ENCODE peak calls at places on chromosomes 1 and 21, in four cellular contexts. D is pancreas, F is mucosa of descending colon, S is fibroblast of lung. W is an unnamed sample.

GRCh38 chr21:24045775-24046215 is 1561.5 kb downstream of the MRPL39 start:
- DNase-seq in D (peak; percentile 34), S (peak; percentile 98), F (peak; percentile 39), W (peak; percentile 72)

GRCh38 chr1:241934181-241934815 is 23.3 kb upstream of the BECN2 start:
- DNase-seq in F (no peak), D (no peak), S (peak; percentile 19), W (no peak)

GRCh38 chr1:38018864-38019343 is 6.4 kb downstream of the UTP11 start:
- DNase-seq in S (peak; percentile 75), F (no peak), D (no peak), W (no peak)

GRCh38 chr1:118122234-118123004 is 62.6 kb downstream of the SPAG17 start:
- DNase-seq in D (no peak), S (no peak), F (no peak), W (no peak)

GRCh38 chr1:12485231-12486172 is 132.5 kb downstream of the DHRS3 start:
- DNase-seq in F (no peak), D (no peak), S (peak; percentile 55), W (no peak)

GRCh38 chr21:39182484-39183271 is 573 bp downstream of the PSMG1 start:
- DNase-seq in F (peak; percentile 57), D (peak; percentile 35), S (peak; percentile 42), W (no peak)

GRCh38 chr1:203410117-203410900 is 59.4 kb upstream of the FMOD start:
- DNase-seq in S (no peak), F (no peak), D (no peak), W (no peak)

GRCh38 chr1:33228935-33229487 is 27.3 kb upstream of the ZNF362 start:
- DNase-seq in F (peak; percentile 43), S (peak; percentile 91), D (no peak), W (no peak)

GRCh38 chr1:2210786-2211185 is 16.2 kb upstream of the FAAP20 start:
- DNase-seq in S (no peak), D (no peak), F (no peak), W (no peak)

GRCh38 chr1:6077506-6077905 is 31.8 kb downstream of the KCNAB2 start:
- DNase-seq in S (no peak), D (no peak), F (no peak), W (no peak)

GRCh38 chr1:7490576-7490975 is 280.5 kb upstream of the VAMP3 start:
- DNase-seq in F (no peak), D (no peak), S (no peak), W (no peak)

GRCh38 chr1:9371391-9371935 is 78.8 kb downstream of the SPSB1 start:
- DNase-seq in F (no peak), S (peak; percentile 70), D (no peak), W (peak; percentile 86)

GRCh38 chr21:32532636-32533035 is 52.7 kb downstream of the TCP10L start:
- DNase-seq in S (no peak), F (no peak), D (no peak), W (no peak)

GRCh38 chr1:169107673-169108160 is 1.2 kb downstream of the ATP1B1 start:
- DNase-seq in F (peak; percentile 38), S (peak; percentile 43), D (peak; percentile 33), W (peak; percentile 31)

GRCh38 chr1:182515556-182515955 is 65.6 kb downstream of the RGSL1 start:
- DNase-seq in S (no peak), F (no peak), D (no peak), W (no peak)

GRCh38 chr1:150366416-150367296 is 2.7 kb downstream of the RPRD2 start:
- DNase-seq in S (peak; percentile 10), D (no peak), F (no peak), W (no peak)

GRCh38 chr1:200890818-200891773 is 3.6 kb upstream of the INAVA start:
- DNase-seq in S (peak; percentile 51), D (peak; percentile 44), F (peak; percentile 61), W (no peak)

GRCh38 chr1:100556925-100557605 is 19.1 kb downstream of the GPR88 start:
- DNase-seq in F (no peak), D (no peak), S (no peak), W (no peak)

GRCh38 chr1:228989992-228990827 is 254.9 kb downstream of the RHOU start:
- DNase-seq in D (peak; percentile 62), S (peak; percentile 69), F (peak; percentile 53), W (peak; percentile 65)

GRCh38 chr1:228990906-228991569 is 255.8 kb downstream of the RHOU start:
- DNase-seq in D (no peak), F (no peak), S (no peak), W (no peak)

GRCh38 chr1:228988655-228989054 is 253.4 kb downstream of the RHOU start:
- DNase-seq in F (no peak), S (peak; percentile 22), D (no peak), W (peak; percentile 20)

GRCh38 chr1:228989176-228989575 is 253.9 kb downstream of the RHOU start:
- DNase-seq in S (no peak), D (no peak), F (no peak), W (no peak)

DNA sequence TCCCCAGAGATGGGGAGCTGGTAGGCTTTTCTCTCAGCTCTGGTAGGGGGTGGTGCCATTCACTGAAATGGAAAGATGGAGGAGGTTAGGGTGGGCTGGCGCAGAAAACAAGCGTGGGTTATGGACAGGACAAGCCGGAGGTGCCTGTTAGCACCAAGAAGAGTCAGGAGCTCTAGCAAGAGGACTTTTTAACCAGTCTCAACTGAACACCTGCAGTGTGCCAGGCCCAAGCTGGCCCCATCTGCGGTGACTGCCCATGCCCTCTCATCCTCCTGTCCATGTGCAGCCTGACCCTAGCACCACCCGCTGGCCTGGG is 254.4 kb downstream of the RHOU start:
- DNase-seq in D (no peak), F (no peak), S (no peak), W (no peak)
- H3K4me3 ChIP-seq in D (no peak overlapping the region), F (no peak overlapping the region), S (no peak overlapping the region), W (no peak overlapping the region)

GRCh38 chr1:154567386-154568164 is at the start of gene CHRNB2:
- DNase-seq in S (peak; percentile 33), F (peak; percentile 74), D (peak; percentile 49), W (peak; percentile 83)
- TF ChIP-seq CTCF in S (no peak), F (no peak), D (no peak), W (no peak)

GRCh38 chr1:108852541-108852940 is 4.4 kb downstream of the AKNAD1 start:
- DNase-seq in S (peak; percentile 9), D (no peak), F (no peak), W (no peak)
- H3K4me3 ChIP-seq in S (no peak overlapping the region), D (no peak overlapping the region), F (no peak overlapping the region), W (no peak overlapping the region)

DNA sequence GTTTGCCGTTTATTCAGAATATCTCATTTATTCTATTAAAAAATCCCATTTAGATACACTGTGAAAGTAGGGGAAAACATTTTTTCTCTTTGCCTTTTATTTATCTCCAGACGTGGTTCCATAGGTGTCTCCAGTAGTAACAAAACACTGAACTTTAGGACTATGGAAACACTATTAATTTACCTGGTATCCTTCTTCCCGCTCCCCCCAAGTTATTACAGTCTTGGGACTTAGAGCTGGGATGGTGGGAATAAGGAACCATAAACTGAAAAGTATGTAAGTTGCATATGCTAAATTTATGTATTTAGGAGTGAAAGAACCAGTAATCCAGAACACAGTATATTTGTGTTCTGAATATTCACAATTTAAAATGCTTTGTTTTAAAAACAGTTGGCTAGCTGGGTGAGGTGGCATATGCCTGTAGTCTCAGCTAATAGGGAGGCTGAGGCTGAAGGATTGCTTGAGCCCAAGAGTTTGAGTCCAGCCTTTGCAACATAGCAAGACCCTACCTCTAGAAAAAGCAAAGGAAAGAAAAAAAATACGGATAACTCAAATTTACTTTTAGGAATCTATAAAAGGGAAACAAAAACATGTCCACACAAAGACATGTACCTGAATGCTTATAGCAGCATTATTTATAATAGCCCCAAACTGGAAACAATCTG is 3.1 kb downstream of the DNAJB4 start:
- DNase-seq in F (no peak), D (no peak), S (no peak), W (no peak)
- TF ChIP-seq CTCF in F (no peak), D (no peak), S (no peak), W (no peak)

GRCh38 chr1:248740876-248741275 is 14.7 kb downstream of the LYPD8 start:
- DNase-seq in S (no peak), F (no peak), D (no peak), W (no peak)

GRCh38 chr1:248736992-248737391 is 18.6 kb downstream of the LYPD8 start:
- DNase-seq in F (no peak), S (no peak), D (no peak), W (no peak)

GRCh38 chr1:248739580-248740205 is 15.9 kb downstream of the LYPD8 start:
- DNase-seq in D (no peak), F (no peak), S (no peak), W (no peak)

DNA sequence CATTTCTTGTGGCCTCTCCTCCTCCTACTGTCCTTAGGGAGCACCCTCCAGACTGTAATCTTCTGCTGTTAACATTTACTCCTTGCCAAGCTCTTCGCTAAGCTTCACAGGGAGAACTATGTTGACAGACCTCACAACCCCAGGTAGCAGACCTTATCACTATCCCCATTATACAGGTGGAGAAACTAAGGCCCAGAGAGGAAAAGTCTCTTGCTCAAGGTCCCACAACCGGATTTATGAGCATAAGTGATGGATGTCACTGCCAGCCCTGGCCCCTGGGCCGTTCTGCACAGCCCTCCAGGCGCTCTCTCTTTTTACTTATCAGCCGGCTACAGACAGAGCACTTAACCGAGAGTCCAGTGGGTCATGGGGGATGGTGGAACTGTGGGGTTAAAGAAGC is 18.1 kb downstream of the LYPD8 start:
- DNase-seq in D (no peak), S (no peak), F (no peak), W (no peak)
- H3K4me3 ChIP-seq in D (no peak overlapping the region), S (no peak overlapping the region), F (no peak overlapping the region), W (no peak overlapping the region)

GRCh38 chr1:173187838-173188237 is 19.3 kb downstream of the TNFSF4 start:
- DNase-seq in S (no peak), F (no peak), D (no peak), W (no peak)
- TF ChIP-seq CTCF in S (no peak), F (no peak), D (no peak), W (no peak)

DNA sequence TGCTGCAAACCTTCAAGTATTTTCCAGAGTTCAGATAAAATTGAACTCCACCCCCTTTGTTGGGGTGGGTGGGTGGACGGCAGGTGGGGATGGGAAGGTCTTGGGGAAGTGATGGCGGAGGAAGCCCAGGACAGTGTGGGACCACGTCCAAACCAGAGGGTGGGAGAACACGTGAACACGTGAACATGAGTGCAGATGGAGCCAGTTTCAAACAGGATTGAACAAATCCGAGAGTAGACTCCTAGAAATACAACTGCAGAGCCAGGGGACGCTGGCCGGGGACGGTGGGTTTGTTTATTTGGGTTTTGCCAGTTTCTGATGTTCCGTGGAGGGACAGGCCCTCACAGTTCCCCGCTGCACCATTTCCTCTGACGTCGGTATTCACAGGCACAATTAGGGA is 2.9 kb downstream of the KRTAP10-2 start:
- DNase-seq in S (no peak), D (no peak), F (no peak), W (no peak)
- H3K4me3 ChIP-seq in S (no peak overlapping the region), D (no peak overlapping the region), F (no peak overlapping the region), W (no peak overlapping the region)

GRCh38 chr1:87024936-87025537 is 110.6 kb downstream of the HS2ST1 start:
- DNase-seq in S (peak; percentile 41), F (peak; percentile 10), D (no peak), W (no peak)
- TF ChIP-seq CTCF in S (peak; percentile 62), F (peak; percentile 17), D (no peak), W (peak; percentile 54)